ENCODE peak calls at places on chromosomes 2 and 18, in nine cellular contexts. T, O, G, U, H, W, Z, X and C are unnamed samples.
A peak's percentile ranks its signal among the peaks of the same experiment; 100 is the strongest.

GRCh38 chr2:136058262-136058661 is 59.7 kb downstream of the CXCR4 start:
- DNase-seq in T (no peak), O (no peak), G (no peak), U (no peak), H (no peak), W (no peak), Z (no peak), X (no peak), C (no peak)

GRCh38 chr2:101406867-101407266 is 19.6 kb upstream of the CREG2 start:
- DNase-seq in T (no peak), O (no peak), G (no peak), U (no peak), H (no peak), W (no peak), Z (no peak), X (peak; percentile 92), C (no peak)

GRCh38 chr2:184053326-184053725 is 545.0 kb upstream of the ZNF804A start:
- DNase-seq in T (no peak), O (no peak), G (no peak), U (no peak), H (no peak), W (no peak), Z (no peak), X (no peak), C (no peak)

GRCh38 chr2:12705742-12706141 is 11.0 kb upstream of the TRIB2 start:
- DNase-seq in T (no peak), O (no peak), G (no peak), U (no peak), H (no peak), W (no peak), Z (no peak), X (no peak), C (no peak)

GRCh38 chr2:3680548-3681345 is 22.6 kb upstream of the DCDC2C start:
- DNase-seq in T (no peak), O (no peak), G (no peak), U (no peak), H (no peak), W (no peak), Z (no peak), X (no peak), C (no peak)

GRCh38 chr2:111235616-111236015 is 114.9 kb downstream of the BCL2L11 start:
- DNase-seq in T (no peak), O (no peak), G (no peak), U (no peak), H (no peak), W (no peak), Z (no peak), X (no peak), C (no peak)

GRCh38 chr2:223560704-223561435 is 41.3 kb downstream of the SCG2 start:
- DNase-seq in T (no peak), O (no peak), G (no peak), U (no peak), H (no peak), W (no peak), Z (no peak), X (peak; percentile 39), C (no peak)

GRCh38 chr2:47339745-47340541 is 63.0 kb upstream of the MSH2 start:
- DNase-seq in T (no peak), O (no peak), G (no peak), U (no peak), H (no peak), W (no peak), Z (no peak), X (peak; percentile 83), C (no peak)

GRCh38 chr18:10207682-10208081 is 246.8 kb upstream of the APCDD1 start:
- DNase-seq in T (no peak), O (no peak), G (no peak), U (no peak), H (no peak), W (no peak), Z (no peak), X (no peak), C (no peak)
- H3K27me3 ChIP-seq in T (no peaks in the 10 kb centered on the region), O (no peaks in the 10 kb centered on the region), G (no peaks in the 10 kb centered on the region), U (no peaks in the 10 kb centered on the region), H (no peaks in the 10 kb centered on the region), W (no peaks in the 10 kb centered on the region), Z (no peaks in the 10 kb centered on the region), X (no peaks in the 10 kb centered on the region), C (no peaks in the 10 kb centered on the region)

GRCh38 chr2:207156045-207156444 is 9.7 kb downstream of the KLF7 start:
- DNase-seq in T (no peak), O (no peak), G (no peak), U (no peak), H (no peak), W (no peak), Z (no peak), X (no peak), C (no peak)

GRCh38 chr2:207154556-207155179 is 11.1 kb downstream of the KLF7 start:
- DNase-seq in T (no peak), O (no peak), G (no peak), U (no peak), H (no peak), W (no peak), Z (no peak), X (no peak), C (no peak)

GRCh38 chr2:207155516-207155915 is 10.2 kb downstream of the KLF7 start:
- DNase-seq in T (no peak), O (no peak), G (no peak), U (no peak), H (no peak), W (no peak), Z (no peak), X (no peak), C (no peak)

GRCh38 chr2:207150294-207150693 is 15.5 kb downstream of the KLF7 start:
- DNase-seq in T (no peak), O (no peak), G (no peak), U (no peak), H (no peak), W (no peak), Z (no peak), X (no peak), C (no peak)

DNA sequence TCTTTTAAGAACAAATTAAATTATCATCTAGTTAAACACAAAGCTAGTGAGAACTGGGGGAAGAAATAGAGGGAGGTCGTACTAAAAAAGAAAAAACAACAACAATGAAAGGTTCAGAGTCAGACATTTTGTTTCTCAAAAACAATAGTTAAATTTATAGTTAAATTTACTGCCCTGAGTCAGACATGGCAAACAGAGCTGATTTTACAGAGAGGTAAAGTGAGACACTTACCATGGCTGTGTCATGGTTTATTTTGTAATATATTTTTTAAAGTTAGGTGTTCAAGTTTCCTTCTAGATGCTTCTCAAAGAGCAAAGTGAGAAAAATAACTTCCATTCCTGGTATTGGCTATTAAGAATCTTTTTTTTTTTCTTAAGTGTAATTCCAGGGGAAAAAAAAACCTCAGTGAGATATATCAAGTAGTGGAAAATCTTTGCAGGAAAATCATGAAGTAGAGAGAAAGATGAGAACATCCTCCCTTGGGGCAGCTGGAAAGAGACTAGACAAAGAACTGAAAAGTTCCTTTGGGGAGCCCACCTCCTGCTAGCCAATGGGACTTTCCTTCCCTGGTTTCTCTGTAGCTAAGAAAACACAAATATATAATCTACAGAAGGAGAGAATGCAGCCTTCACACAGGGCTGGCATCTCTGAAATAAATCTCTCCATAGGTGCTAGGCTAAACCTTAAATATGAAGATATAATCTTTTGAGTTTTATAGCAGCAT is 12.3 kb downstream of the KLF7 start:
- DNase-seq in T (no peak), O (no peak), G (no peak), U (no peak), H (no peak), W (no peak), Z (no peak), X (no peak), C (no peak)
- H3K4me1 ChIP-seq in T (peaks cover 29% of the 10 kb centered on the region), O (peaks cover 75% of the 10 kb centered on the region), G (peaks cover 2% of the 10 kb centered on the region), U (peaks cover 100% of the 10 kb centered on the region), H (peaks cover 100% of the 10 kb centered on the region), W (peaks cover 100% of the 10 kb centered on the region), Z (peaks cover 66% of the 10 kb centered on the region), X (peaks cover 98% of the 10 kb centered on the region), C (peaks cover 92% of the 10 kb centered on the region)

GRCh38 chr18:2430191-2430590 is 141.1 kb downstream of the METTL4 start:
- DNase-seq in T (no peak), O (no peak), G (no peak), U (no peak), H (no peak), W (no peak), Z (no peak), X (no peak), C (no peak)

GRCh38 chr18:2420367-2420766 is 150.9 kb downstream of the METTL4 start:
- DNase-seq in T (no peak), O (no peak), G (no peak), U (no peak), H (no peak), W (no peak), Z (no peak), X (no peak), C (no peak)

GRCh38 chr18:2424420-2424819 is 146.9 kb downstream of the METTL4 start:
- DNase-seq in T (no peak), O (no peak), G (no peak), U (no peak), H (no peak), W (no peak), Z (no peak), X (peak; percentile 40), C (no peak)

DNA sequence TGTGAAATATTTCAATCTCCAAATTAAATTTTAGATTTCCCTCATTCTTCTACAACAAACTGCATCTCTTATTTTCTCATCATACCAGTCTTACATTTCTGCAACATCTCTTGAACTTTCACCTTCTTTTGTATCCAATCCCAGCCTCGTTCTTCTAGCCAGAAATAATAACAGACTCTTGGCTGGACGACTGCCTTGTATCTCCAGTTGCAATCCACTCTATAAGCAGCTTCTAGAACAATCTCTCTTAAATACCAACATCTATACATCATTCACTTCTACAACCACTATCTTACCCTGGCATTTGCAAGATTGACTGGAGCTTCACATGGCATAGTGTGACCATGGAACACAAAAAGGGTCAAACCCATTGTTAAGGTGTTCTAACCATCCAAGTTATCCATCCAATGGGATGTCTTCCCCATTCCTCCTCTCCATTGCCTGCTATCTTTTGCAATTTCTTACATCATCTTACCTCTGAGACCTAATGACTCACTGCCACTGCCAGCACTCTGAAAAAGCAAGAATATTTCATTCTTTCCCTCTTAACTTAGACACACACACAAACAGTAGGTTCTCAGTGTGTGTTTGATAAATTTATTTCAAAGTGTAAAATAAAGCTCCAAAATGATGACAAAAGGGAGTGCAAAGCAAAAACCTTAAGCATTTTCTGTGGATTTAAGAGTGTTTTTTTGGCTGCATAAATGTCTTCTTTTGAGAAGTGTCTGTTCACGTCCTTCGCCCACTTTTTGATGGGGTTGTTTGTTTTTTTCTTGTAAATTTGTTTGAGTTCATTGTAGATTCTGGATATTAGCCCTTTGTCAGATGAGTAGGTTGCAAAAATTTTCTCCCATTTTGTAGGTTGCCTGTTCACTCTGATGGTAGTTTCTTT is 145.6 kb downstream of the METTL4 start:
- DNase-seq in T (no peak), O (no peak), G (no peak), U (no peak), H (no peak), W (no peak), Z (no peak), X (peak; percentile 55), C (no peak)
- H3K27me3 ChIP-seq in T (no peaks in the 10 kb centered on the region), O (no peaks in the 10 kb centered on the region), G (no peaks in the 10 kb centered on the region), U (no peaks in the 10 kb centered on the region), H (no peaks in the 10 kb centered on the region), W (no peaks in the 10 kb centered on the region), Z (no peaks in the 10 kb centered on the region), X (no peaks in the 10 kb centered on the region), C (no peaks in the 10 kb centered on the region)

DNA sequence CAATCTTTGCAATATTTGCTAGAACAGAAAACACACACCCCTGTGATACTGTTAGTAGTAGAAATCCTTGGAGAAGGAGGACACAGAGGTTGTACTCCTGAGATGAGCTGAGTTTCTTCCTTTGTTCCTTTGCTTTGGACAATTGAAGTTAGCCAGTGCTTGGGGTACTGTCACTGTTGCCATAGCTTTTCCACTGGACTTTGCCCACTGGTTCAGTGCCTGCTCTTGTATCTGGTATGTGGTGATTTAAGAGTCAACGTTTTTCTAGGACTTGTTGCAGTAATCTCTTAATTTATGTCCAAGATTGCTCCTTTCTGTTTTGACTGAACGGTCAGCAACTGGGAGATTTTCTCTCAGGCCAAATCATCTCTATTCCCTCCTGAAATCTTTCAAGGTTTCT is 26.1 kb upstream of the RAB27B start:
- DNase-seq in T (no peak), O (no peak), G (no peak), U (no peak), H (no peak), W (no peak), Z (no peak), X (no peak), C (no peak)
- H3K4me1 ChIP-seq in T (no peaks in the 10 kb centered on the region), O (no peaks in the 10 kb centered on the region), G (no peaks in the 10 kb centered on the region), U (no peaks in the 10 kb centered on the region), H (no peaks in the 10 kb centered on the region), W (no peaks in the 10 kb centered on the region), Z (peaks cover 4% of the 10 kb centered on the region), X (peaks cover 18% of the 10 kb centered on the region), C (no peaks in the 10 kb centered on the region)